ENCODE peak calls at places on chromosomes 5 and 9, in nine cellular contexts. V, S, F, R, L, Z, H, I and Q are unnamed samples.

GRCh38 chr9:121984726-121985402 is 108.2 kb downstream of the TTLL11 start:
- DNase-seq in V (no peak), S (no peak), F (no peak), R (no peak), L (no peak), Z (no peak), H (no peak), I (peak), Q (no peak)

GRCh38 chr9:83220737-83221136 is 157.8 kb upstream of the RASEF start:
- DNase-seq in V (no peak), S (peak), F (no peak), R (no peak), L (no peak), Z (no peak), H (no peak), I (peak), Q (no peak)

GRCh38 chr5:103211858-103212500 is 46.6 kb upstream of the MACIR start:
- DNase-seq in V (no peak), S (no peak), F (no peak), R (no peak), L (no peak), Z (no peak), H (peak), I (peak), Q (no peak)

GRCh38 chr9:84140535-84141101 is 160.0 kb downstream of the RMI1 start:
- DNase-seq in V (peak), S (peak), F (no peak), R (no peak), L (no peak), Z (no peak), H (no peak), I (no peak), Q (no peak)

GRCh38 chr5:13244151-13244550 is 700.3 kb downstream of the DNAH5 start:
- DNase-seq in V (no peak), S (no peak), F (no peak), R (no peak), L (no peak), Z (no peak), H (no peak), I (no peak), Q (no peak)

GRCh38 chr5:134444941-134445471 is 33.3 kb upstream of the CDKN2AIPNL start:
- DNase-seq in V (no peak), S (no peak), F (no peak), R (no peak), L (no peak), Z (no peak), H (no peak), I (no peak), Q (no peak)

GRCh38 chr9:89605181-89606048 is 603 bp downstream of the GADD45G start:
- DNase-seq in V (peak), S (peak), F (no peak), R (peak), L (peak), Z (peak), H (peak), I (peak), Q (peak)

GRCh38 chr5:141565826-141566575 is 52.8 kb downstream of the DIAPH1 start:
- DNase-seq in V (no peak), S (no peak), F (no peak), R (no peak), L (no peak), Z (no peak), H (no peak), I (no peak), Q (no peak)

GRCh38 chr5:64742821-64743220 is 25.7 kb downstream of the SREK1IP1 start:
- DNase-seq in V (no peak), S (no peak), F (no peak), R (no peak), L (no peak), Z (no peak), H (no peak), I (no peak), Q (no peak)

GRCh38 chr5:149381986-149382338 is 2.9 kb upstream of the IL17B start:
- DNase-seq in V (peak), S (peak), F (peak), R (peak), L (peak), Z (peak), H (peak), I (peak), Q (peak)

GRCh38 chr9:78813602-78814180 is 516.8 kb downstream of the PSAT1 start:
- DNase-seq in V (no peak), S (no peak), F (no peak), R (no peak), L (no peak), Z (no peak), H (no peak), I (no peak), Q (no peak)

GRCh38 chr5:64140018-64140417 is 25.6 kb upstream of the RNF180 start:
- DNase-seq in V (no peak), S (no peak), F (no peak), R (no peak), L (no peak), Z (no peak), H (no peak), I (no peak), Q (no peak)

GRCh38 chr9:96006961-96007360 is 131.5 kb downstream of the ERCC6L2 start:
- DNase-seq in V (no peak), S (no peak), F (no peak), R (no peak), L (no peak), Z (no peak), H (no peak), I (no peak), Q (no peak)

DNA sequence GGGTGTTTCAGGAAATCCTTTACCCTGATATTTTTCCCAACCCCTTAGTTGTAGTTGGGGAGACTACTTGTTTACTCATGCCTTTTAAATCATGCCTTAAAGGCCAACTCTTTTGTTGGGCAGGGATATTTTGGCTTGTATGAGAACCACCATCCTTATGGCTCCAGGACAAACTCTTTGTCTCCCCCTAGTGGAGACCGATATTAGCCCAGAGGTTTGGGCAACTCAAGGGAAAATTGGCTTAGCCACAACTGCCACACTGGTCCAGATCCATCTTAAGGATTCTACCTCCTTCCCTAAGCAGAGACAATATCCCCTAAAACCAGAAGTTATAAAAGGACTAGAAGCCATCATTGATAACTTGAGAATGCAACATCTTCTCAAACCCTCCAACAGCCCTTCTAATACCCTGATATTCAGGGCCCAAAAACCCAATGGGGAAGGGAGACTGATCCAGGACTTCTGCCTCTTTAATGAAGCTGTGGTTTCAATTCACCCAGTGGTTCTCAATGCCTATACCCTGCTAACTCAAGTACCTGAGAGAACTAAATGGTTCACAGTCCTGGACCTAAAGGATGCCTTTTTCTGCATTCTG is 100.9 kb upstream of the HCN1 start:
- DNase-seq in V (no peak), S (no peak), F (no peak), R (no peak), L (no peak), Z (no peak), H (peak), I (no peak), Q (no peak)
- TF ChIP-seq CTCF in V (no peak), S (no peak), F (peak), R (no peak), L (no peak), Z (peak), H (peak), I (no peak), Q (no peak)

GRCh38 chr9:136568288-136569081 is 22.6 kb upstream of the NOTCH1 start:
- DNase-seq in V (no peak), S (no peak), F (no peak), R (no peak), L (no peak), Z (no peak), H (no peak), I (no peak), Q (no peak)
- TF ChIP-seq POLR2AphosphoS5 in V (no peak), S (no peak), F (no peak), R (no peak), L (no peak), Z (no peak), H (no peak), I (no peak), Q (no peak)

GRCh38 chr5:77867914-77868313 is 91.8 kb upstream of the TBCA start:
- DNase-seq in V (no peak), S (no peak), F (no peak), R (no peak), L (no peak), Z (peak), H (no peak), I (no peak), Q (no peak)
- TF ChIP-seq CTCF in V (no peak), S (no peak), F (no peak), R (no peak), L (no peak), Z (no peak), H (no peak), I (no peak), Q (no peak)

GRCh38 chr9:137690939-137691647 is 72.3 kb downstream of the EHMT1 start:
- DNase-seq in V (no peak), S (no peak), F (no peak), R (no peak), L (no peak), Z (no peak), H (no peak), I (no peak), Q (no peak)

GRCh38 chr9:137688725-137689124 is 69.9 kb downstream of the EHMT1 start:
- DNase-seq in V (no peak), S (no peak), F (no peak), R (no peak), L (no peak), Z (no peak), H (peak), I (no peak), Q (no peak)

GRCh38 chr9:137689745-137690529 is 71.1 kb downstream of the EHMT1 start:
- DNase-seq in V (no peak), S (no peak), F (no peak), R (no peak), L (no peak), Z (no peak), H (peak), I (no peak), Q (no peak)

GRCh38 chr9:137694236-137694959 is 75.6 kb downstream of the EHMT1 start:
- DNase-seq in V (no peak), S (no peak), F (no peak), R (no peak), L (no peak), Z (no peak), H (no peak), I (no peak), Q (no peak)

DNA sequence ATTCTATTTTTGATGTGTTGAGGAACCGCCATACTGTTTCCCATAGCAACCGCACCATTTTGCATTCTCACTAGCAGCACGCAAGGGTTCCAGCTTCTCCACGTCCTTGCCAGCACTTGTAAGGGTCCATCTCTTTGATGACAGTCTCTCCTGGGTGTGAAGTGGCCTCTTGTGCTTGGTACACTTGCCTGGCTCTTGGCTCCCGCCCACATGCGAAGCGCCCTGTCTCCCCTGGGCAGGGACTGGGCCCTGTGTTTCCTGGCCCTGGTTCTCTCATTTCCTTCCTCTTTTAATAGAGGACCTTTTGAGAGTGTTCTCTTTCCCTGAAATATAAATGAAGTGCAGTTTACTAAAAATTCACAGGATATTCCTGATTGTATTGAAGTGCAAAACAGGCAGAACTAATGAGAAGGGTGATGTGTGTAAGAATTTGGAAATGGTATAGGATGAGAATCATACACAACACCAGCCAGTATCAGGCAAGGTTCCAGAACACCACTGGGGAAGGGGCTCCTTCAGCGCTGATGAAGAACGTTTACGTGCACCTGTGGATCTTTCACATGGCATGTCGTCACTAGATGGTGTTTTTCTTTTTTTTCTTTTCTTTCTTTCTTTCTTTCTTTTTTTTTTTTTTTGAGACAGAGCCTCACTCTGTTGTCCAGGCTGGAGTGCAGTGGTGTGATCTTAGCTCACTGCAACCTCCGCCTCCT is 73.0 kb downstream of the EHMT1 start:
- DNase-seq in V (no peak), S (no peak), F (no peak), R (peak), L (no peak), Z (no peak), H (peak), I (peak), Q (no peak)
- TF ChIP-seq POLR2AphosphoS5 in V (no peak), S (no peak), F (no peak), R (no peak), L (no peak), Z (no peak), H (no peak), I (no peak), Q (no peak)

GRCh38 chr5:14417232-14417730 is 164.3 kb upstream of the OTULINL start:
- DNase-seq in V (no peak), S (no peak), F (no peak), R (no peak), L (no peak), Z (peak), H (no peak), I (no peak), Q (no peak)
- TF ChIP-seq CTCF in V (no peak), S (no peak), F (no peak), R (no peak), L (no peak), Z (peak), H (no peak), I (no peak), Q (no peak)

GRCh38 chr9:134515026-134515821 is 126.4 kb upstream of the COL5A1 start:
- DNase-seq in V (no peak), S (peak), F (no peak), R (no peak), L (peak), Z (no peak), H (no peak), I (no peak), Q (no peak)
- TF ChIP-seq POLR2AphosphoS5 in V (no peak), S (no peak), F (no peak), R (no peak), L (no peak), Z (no peak), H (no peak), I (no peak), Q (no peak)

GRCh38 chr9:20553750-20554149 is 68.5 kb downstream of the MLLT3 start:
- DNase-seq in V (no peak), S (no peak), F (no peak), R (no peak), L (no peak), Z (no peak), H (no peak), I (peak), Q (no peak)

GRCh38 chr9:20551236-20551635 is 71.1 kb downstream of the MLLT3 start:
- DNase-seq in V (no peak), S (no peak), F (no peak), R (no peak), L (no peak), Z (no peak), H (no peak), I (no peak), Q (no peak)

GRCh38 chr9:20551835-20552234 is 70.5 kb downstream of the MLLT3 start:
- DNase-seq in V (no peak), S (no peak), F (no peak), R (no peak), L (no peak), Z (no peak), H (no peak), I (no peak), Q (no peak)

GRCh38 chr9:20550326-20550725 is 72.0 kb downstream of the MLLT3 start:
- DNase-seq in V (no peak), S (no peak), F (no peak), R (no peak), L (no peak), Z (no peak), H (no peak), I (no peak), Q (no peak)

GRCh38 chr9:20552874-20553624 is 69.2 kb downstream of the MLLT3 start:
- DNase-seq in V (no peak), S (no peak), F (no peak), R (no peak), L (no peak), Z (no peak), H (no peak), I (peak), Q (no peak)
- TF ChIP-seq CTCF in V (peak), S (no peak), F (peak), R (no peak), L (no peak), Z (peak), H (no peak), I (no peak), Q (no peak)

DNA sequence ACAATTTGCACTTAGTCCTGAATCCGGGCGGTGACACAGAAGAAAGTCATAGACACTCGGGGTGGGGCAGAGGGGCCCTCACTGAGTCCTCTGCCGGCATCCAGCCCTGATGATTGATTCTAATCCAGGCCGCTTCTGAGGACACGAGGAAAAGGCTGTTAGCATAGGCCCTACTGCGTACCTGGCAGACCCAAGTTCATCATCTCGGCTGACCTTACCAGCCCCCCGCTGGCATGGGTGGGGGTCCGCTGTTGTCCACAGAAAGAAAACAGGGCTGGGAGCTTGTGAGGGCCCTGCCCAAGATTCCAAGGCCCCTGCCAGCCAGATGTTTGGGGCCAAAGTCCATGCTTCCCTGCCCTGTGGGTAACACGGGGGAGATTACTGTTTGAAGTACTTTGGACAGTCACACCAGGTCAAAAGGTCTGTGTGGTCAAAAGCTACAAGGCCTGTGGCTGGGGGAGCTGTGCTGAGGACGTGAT is 24.5 kb downstream of the ERGIC1 start:
- DNase-seq in V (peak), S (peak), F (no peak), R (no peak), L (no peak), Z (no peak), H (no peak), I (no peak), Q (no peak)
- TF ChIP-seq POLR2AphosphoS5 in V (no peak), S (peak), F (no peak), R (no peak), L (no peak), Z (no peak), H (no peak), I (no peak), Q (no peak)